ENCODE peak calls at places on chromosomes 4 and X, in eight cellular contexts. S, P, G, I, F, D, Z and N are unnamed samples.

GRCh38 chrX:1914606-1915365 is 299.9 kb downstream of the ASMT start:
- DNase-seq in Z (no peak), I (no peak), D (no peak), F (no peak), P (no peak), S (no peak), G (no peak), N (no peak)

GRCh38 chrX:106246511-106246910 is 78.4 kb downstream of the PWWP3B start:
- DNase-seq in F (no peak), D (no peak), Z (peak), I (no peak), P (peak), S (no peak), G (no peak), N (no peak)

GRCh38 chrX:48003367-48003757 is 427 bp downstream of the ZNF182 start:
- DNase-seq in Z (no peak), F (no peak), D (no peak), G (no peak), P (no peak), S (no peak), I (peak), N (no peak)

GRCh38 chr4:24657768-24658617 is 73.6 kb upstream of the DHX15 start:
- DNase-seq in S (no peak), Z (peak), D (peak), I (no peak), F (no peak), G (no peak), P (peak), N (peak)

GRCh38 chrX:1075156-1075555 is 137.3 kb downstream of the CRLF2 start:
- DNase-seq in S (no peak), G (no peak), P (no peak), I (peak), D (no peak), F (no peak), Z (no peak), N (no peak)

GRCh38 chr4:98694076-98694475 is 35.7 kb upstream of the TSPAN5 start:
- DNase-seq in Z (no peak), S (no peak), I (no peak), P (no peak), D (no peak), F (no peak), G (no peak), N (no peak)

GRCh38 chrX:19715711-19716638 is 171.4 kb downstream of the SH3KBP1 start:
- DNase-seq in D (no peak), I (no peak), G (no peak), F (no peak), P (no peak), S (no peak), Z (no peak), N (no peak)

GRCh38 chr4:7540216-7540615 is 105.5 kb upstream of the PSAPL1 start:
- DNase-seq in S (no peak), G (no peak), F (no peak), D (no peak), Z (no peak), I (no peak), P (no peak), N (no peak)

GRCh38 chr4:30912098-30912719 is 192.0 kb downstream of the PCDH7 start:
- DNase-seq in F (no peak), Z (peak), S (no peak), I (no peak), P (peak), D (no peak), G (peak), N (no peak)

GRCh38 chr4:113760852-113761681 is 471 bp downstream of the CAMK2D start:
- DNase-seq in P (peak), G (no peak), Z (peak), D (peak), F (peak), I (peak), S (peak), N (peak)

GRCh38 chrX:95721011-95721410 is 963.6 kb upstream of the DIAPH2 start:
- DNase-seq in P (no peak), Z (no peak), F (no peak), S (no peak), I (no peak), G (no peak), D (no peak), N (no peak)

GRCh38 chrX:95718746-95719145 is 965.9 kb upstream of the DIAPH2 start:
- DNase-seq in D (no peak), F (no peak), Z (no peak), S (no peak), I (no peak), G (no peak), P (no peak), N (no peak)

GRCh38 chrX:95716841-95717240 is 967.8 kb upstream of the DIAPH2 start:
- DNase-seq in F (no peak), S (no peak), D (no peak), I (no peak), P (no peak), G (no peak), Z (no peak), N (no peak)
- H3K27ac ChIP-seq in F (no peak), S (no peak), D (no peak), I (no peak), P (no peak), G (no peak), Z (no peak), N (no peak)

GRCh38 chrX:64853424-64853823 is 122.8 kb downstream of the ZC4H2 start:
- DNase-seq in S (no peak), D (no peak), I (no peak), P (no peak), G (no peak), F (no peak), Z (no peak), N (no peak)

DNA sequence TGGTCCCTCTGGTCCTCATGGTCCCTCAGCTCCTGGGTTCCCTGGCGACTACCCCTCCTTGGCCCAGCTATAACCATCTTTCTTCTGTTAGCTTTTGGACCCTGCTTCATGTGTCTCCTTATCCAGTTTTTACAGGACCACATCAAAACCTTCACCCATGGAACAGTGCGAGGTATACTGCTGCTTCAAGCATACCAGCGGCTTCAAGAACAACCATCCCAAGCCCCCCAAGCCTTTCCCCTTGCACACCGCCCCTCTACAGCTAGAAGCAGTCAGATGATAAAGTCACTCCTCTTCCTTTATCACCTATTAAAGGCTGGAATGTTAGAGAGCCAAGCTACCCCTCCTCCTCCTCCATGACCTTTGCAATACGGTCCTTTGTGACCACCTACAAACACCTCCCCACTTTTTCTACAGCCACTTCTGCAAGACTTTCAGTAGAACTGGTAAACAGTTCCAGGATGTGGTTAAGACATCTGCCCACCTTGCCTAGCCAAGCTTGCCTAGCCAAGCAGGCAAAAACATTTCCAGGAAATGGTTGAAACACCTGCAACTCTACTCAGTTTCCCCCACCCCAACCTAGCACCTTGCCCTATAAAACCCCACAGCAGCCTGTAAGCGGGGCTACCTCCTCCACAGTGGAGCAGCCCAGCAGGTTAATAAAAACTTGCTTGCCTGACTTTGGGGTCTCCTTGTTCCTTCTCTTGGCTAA is 125.7 kb downstream of the ZC4H2 start:
- DNase-seq in Z (no peak), D (no peak), I (no peak), G (no peak), F (no peak), S (no peak), P (no peak), N (no peak)
- H3K27ac ChIP-seq in Z (no peak), D (no peak), I (no peak), G (no peak), F (no peak), S (no peak), P (no peak), N (no peak)

GRCh38 chr4:147791341-147791740 is 59.5 kb downstream of the ARHGAP10 start:
- DNase-seq in S (no peak), G (no peak), I (no peak), Z (no peak), D (no peak), F (no peak), P (no peak), N (no peak)

GRCh38 chr4:147791870-147792269 is 60.0 kb downstream of the ARHGAP10 start:
- DNase-seq in D (no peak), Z (no peak), P (no peak), I (no peak), F (no peak), S (no peak), G (no peak), N (no peak)

GRCh38 chr4:147793569-147793968 is 61.7 kb downstream of the ARHGAP10 start:
- DNase-seq in F (no peak), P (no peak), I (no peak), Z (no peak), S (no peak), G (no peak), D (no peak), N (no peak)

GRCh38 chr4:147794787-147795413 is 63.0 kb downstream of the ARHGAP10 start:
- DNase-seq in F (no peak), P (no peak), D (no peak), Z (no peak), S (no peak), I (no peak), G (no peak), N (no peak)

DNA sequence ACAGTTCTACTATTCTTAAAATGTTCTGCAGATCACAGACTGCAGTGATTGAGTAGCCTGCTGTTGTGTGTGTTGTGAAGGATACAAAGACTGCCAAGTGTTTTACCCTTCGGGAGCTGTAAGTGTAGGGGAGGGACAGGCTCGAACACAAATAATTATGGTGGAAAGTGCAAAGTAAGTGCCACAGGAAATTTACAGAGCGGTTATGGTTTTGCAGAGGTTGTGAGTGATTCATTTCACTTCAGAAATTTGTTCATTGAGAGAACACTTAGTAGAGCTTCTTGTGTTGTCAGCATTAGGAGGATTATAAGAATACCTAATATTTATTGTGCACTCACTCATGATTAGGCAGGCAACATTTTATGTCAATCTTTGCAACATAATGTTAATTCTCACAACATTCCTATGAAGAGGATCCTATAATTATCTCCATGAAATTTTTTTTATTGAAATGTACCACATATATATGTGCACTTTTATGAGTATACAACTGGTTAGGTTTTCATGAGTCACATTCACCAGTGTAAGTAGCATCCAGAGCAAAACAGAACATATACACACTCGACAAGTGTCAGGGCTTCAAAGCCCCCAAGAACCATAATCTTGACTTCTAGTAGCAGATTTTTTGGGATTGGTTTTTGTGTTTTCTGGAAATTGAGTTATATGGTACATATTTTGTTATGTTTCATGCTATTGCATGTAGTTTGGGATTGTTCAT is 62.2 kb downstream of the ARHGAP10 start:
- DNase-seq in S (no peak), Z (no peak), P (no peak), G (no peak), F (no peak), D (no peak), I (no peak), N (no peak)
- H3K27ac ChIP-seq in S (no peak), Z (no peak), P (no peak), G (no peak), F (no peak), D (peak), I (no peak), N (no peak)

DNA sequence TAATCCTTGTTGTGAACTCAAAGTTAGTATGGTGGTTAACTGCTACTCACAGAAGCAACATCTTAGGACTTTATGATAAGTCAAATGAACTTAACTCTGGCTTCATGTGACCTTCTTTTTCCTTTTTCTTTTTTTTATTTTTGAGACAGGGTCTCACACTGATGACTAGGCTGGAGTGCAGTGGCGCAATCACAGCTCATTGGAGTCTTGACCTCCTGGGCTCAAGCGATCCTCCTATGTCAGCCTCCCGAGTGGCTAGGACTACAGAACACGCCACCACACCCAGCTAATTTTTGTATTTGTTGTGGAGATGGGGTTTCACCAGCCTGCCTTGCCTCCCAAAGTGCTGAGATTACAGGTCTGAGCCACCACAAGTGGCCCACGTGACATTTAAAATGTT is 22.4 kb downstream of the SEC31A start:
- DNase-seq in I (no peak), Z (no peak), P (no peak), G (no peak), D (no peak), F (no peak), S (no peak), N (no peak)
- H3K27ac ChIP-seq in I (no peak), Z (no peak), P (no peak), G (no peak), D (no peak), F (no peak), S (no peak), N (no peak)

DNA sequence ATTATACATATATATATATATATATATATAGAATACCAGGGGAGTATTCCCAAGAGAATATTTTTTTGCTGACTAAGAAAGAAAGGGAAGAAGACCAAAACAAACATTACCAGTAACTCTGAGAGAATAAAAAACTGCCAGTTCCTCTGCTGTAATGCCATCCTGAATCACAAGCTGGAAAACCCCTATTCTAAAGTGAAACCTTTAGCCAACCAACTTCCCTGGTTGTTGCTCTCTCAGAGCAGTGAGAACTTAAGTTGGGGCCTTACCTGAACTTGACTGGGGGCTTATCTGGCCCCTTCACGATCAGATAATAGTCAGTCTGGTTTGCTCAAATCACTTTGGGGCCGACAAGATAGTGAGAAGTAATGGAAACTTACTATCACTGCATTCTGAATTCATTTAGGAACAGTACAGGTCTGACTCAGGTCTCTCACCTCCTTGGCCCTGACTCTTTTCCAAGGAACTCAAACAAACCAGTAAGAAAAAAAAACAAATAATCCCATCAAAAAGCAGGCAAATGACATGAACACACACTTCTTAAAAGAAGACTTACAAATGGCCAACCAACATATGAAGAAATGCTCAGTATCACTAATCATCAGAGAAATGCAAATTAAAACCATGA is 62.5 kb downstream of the CD40LG start:
- DNase-seq in I (no peak), F (no peak), S (no peak), P (no peak), Z (no peak), D (no peak), G (no peak), N (no peak)
- H3K27ac ChIP-seq in I (no peak), F (no peak), S (no peak), P (no peak), Z (peak), D (no peak), G (no peak), N (no peak)

GRCh38 chr4:48906283-48907173 is at the start of gene OCIAD2:
- DNase-seq in Z (peak), P (no peak), S (peak), D (peak), G (no peak), I (peak), F (peak), N (peak)
- H3K27ac ChIP-seq in Z (peak), P (no peak), S (peak), D (peak), G (no peak), I (peak), F (peak), N (no peak)

DNA sequence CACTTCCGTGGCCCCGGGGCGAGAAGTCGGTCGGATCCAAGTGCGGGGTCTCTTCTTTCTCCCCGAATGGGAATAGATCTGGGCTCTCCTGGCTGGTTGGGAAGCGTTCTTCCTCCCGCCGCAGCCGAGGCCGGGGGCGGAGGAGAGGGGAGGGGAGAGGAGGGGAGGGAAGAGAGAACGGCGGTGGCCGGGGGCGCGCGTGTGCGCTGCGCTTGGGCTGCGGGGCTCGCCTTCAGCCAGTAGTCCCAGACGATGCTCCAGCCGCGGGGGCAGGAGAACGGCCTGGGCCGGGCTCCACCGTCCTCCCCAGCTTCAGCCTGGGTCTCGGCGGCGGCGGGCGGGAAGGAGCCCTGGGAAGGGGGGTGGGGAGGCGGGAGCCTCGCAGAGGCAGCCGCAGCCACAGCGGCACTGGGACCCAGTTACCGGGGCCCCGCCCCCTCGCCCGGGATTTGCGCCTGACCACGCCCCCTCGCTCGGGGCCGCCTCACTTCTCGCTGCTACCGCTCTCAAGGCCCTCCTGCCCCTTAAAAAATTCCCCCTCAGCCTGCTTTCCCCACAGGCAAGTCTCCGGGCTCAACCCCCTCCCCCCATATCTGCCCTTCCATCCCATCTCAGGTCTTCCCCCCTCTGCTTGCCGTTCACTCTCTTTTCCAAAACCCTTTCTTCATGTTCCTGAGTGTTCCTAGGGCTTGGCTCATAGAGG is at the start of gene FGD1:
- DNase-seq in P (peak), S (peak), I (peak), D (peak), G (no peak), Z (peak), F (peak), N (peak)
- H3K27ac ChIP-seq in P (no peak), S (no peak), I (peak), D (peak), G (peak), Z (peak), F (peak), N (no peak)

GRCh38 chr4:11529625-11530201 is 101.0 kb upstream of the HS3ST1 start:
- DNase-seq in F (no peak), S (no peak), I (no peak), Z (peak), P (peak), D (no peak), G (peak), N (no peak)
- H3K27ac ChIP-seq in F (no peak), S (no peak), I (no peak), Z (peak), P (peak), D (no peak), G (peak), N (no peak)